ENCODE peak calls at places on chromosomes 13 and 19, in five cellular contexts. F, L, O, N and C are unnamed samples.

GRCh38 chr19:4099054-4099764 is 24.7 kb downstream of the MAP2K2 start:
- DNase-seq in F (no peak), L (no peak), O (no peak), N (no peak), C (no peak)

GRCh38 chr19:28956971-28957370 is 256.0 kb downstream of the UQCRFS1 start:
- DNase-seq in F (no peak), L (no peak), O (no peak), N (no peak), C (no peak)

GRCh38 chr13:74661851-74662250 is 527.6 kb upstream of the KLF12 start:
- DNase-seq in F (no peak), L (no peak), O (no peak), N (no peak), C (no peak)

GRCh38 chr19:46206176-46206575 is 23.4 kb upstream of the IGFL1 start:
- DNase-seq in F (peak; percentile 96), L (no peak), O (no peak), N (no peak), C (no peak)

GRCh38 chr19:47377208-47377701 is 28.1 kb downstream of the DHX34 start:
- DNase-seq in F (no peak), L (no peak), O (no peak), N (no peak), C (no peak)

GRCh38 chr13:74132768-74133656 is 1.2 kb downstream of the KLF12 start:
- DNase-seq in F (peak; percentile 36), L (peak; percentile 62), O (peak; percentile 45), N (peak; percentile 60), C (no peak)

GRCh38 chr19:28126499-28126898 is 1086.5 kb downstream of the UQCRFS1 start:
- DNase-seq in F (no peak), L (no peak), O (no peak), N (no peak), C (no peak)

GRCh38 chr13:44129418-44129817 is 244.2 kb upstream of the SERP2 start:
- DNase-seq in F (no peak), L (no peak), O (no peak), N (no peak), C (no peak)

GRCh38 chr13:53732664-53733063 is 704.1 kb downstream of the OLFM4 start:
- DNase-seq in F (no peak), L (no peak), O (no peak), N (no peak), C (no peak)
- TF ChIP-seq CTCF in F (no peak), L (no peak), O (no peak), N (no peak), C (no peak)

DNA sequence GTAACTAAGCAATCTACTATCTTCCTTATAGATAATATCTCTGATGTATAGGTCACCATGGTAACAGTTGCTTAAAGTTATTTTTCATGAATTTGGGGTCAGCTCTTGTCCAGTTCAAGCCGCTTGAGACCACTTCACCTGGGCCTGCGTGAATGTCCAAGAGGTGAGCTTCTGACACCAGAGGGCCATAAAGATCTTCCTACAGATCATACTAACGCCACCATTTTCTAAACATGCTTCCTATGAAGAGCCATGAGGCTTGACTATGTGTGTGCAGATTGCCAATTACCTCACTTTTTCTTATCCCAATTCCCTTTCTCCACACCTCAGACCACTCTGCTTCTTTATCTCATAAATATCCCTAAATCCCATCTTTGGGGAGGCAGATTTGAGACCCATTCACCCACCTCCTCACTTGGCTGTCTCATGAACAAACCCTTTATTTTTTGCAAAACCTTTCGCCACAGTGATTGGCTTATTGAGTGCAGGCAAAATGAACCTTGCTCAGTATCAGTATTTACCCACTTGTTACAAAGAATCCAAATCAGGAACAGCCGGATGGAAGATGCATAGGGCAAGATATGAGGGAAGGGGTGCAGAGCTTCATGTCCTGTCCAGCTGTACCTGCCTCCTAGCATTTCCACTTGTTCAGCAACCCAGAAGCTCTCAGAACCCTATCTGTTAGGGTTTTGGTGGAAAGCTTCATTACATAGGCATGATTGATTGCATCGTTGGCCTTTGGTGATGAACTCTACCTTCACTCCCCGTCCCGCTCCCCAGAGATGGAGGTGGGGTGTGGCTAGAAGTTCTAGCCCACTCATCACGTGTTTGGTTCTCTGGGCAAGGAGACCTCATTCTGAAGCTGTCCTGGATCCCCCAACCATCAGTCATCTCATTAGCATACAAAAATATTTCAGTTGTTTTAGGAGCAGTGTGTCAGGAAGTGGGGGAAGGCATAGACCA is 34.2 kb downstream of the FAM187B start:
- DNase-seq in F (no peak), L (no peak), O (no peak), N (no peak), C (no peak)
- TF ChIP-seq CTCF in F (no peak), L (no peak), O (no peak), N (no peak), C (no peak)

GRCh38 chr13:99446242-99446641 is 55.0 kb upstream of the TM9SF2 start:
- DNase-seq in F (peak; percentile 12), L (no peak), O (no peak), N (no peak), C (no peak)
- TF ChIP-seq CTCF in F (no peak), L (no peak), O (peak; percentile 9), N (no peak), C (peak; percentile 42)

GRCh38 chr13:43113603-43114002 is 90.2 kb downstream of the DNAJC15 start:
- DNase-seq in F (no peak), L (no peak), O (no peak), N (no peak), C (no peak)

GRCh38 chr13:43114504-43114903 is 91.1 kb downstream of the DNAJC15 start:
- DNase-seq in F (no peak), L (no peak), O (no peak), N (no peak), C (no peak)

GRCh38 chr13:43111887-43112400 is 88.6 kb downstream of the DNAJC15 start:
- DNase-seq in F (no peak), L (no peak), O (no peak), N (no peak), C (no peak)

GRCh38 chr13:43119206-43119605 is 95.8 kb downstream of the DNAJC15 start:
- DNase-seq in F (no peak), L (no peak), O (no peak), N (no peak), C (no peak)

GRCh38 chr13:43116242-43116641 is 92.9 kb downstream of the DNAJC15 start:
- DNase-seq in F (peak; percentile 20), L (no peak), O (no peak), N (no peak), C (no peak)
- TF ChIP-seq CTCF in F (no peak), L (no peak), O (no peak), N (no peak), C (peak; percentile 15)

GRCh38 chr19:57778358-57778757 is 8.9 kb downstream of the ZNF586 start:
- DNase-seq in F (no peak), L (no peak), O (no peak), N (no peak), C (no peak)

GRCh38 chr19:57773488-57773887 is 4.0 kb downstream of the ZNF586 start:
- DNase-seq in F (no peak), L (no peak), O (no peak), N (peak; percentile 5), C (no peak)

GRCh38 chr19:57776764-57777296 is 7.4 kb downstream of the ZNF586 start:
- DNase-seq in F (no peak), L (no peak), O (no peak), N (no peak), C (no peak)

DNA sequence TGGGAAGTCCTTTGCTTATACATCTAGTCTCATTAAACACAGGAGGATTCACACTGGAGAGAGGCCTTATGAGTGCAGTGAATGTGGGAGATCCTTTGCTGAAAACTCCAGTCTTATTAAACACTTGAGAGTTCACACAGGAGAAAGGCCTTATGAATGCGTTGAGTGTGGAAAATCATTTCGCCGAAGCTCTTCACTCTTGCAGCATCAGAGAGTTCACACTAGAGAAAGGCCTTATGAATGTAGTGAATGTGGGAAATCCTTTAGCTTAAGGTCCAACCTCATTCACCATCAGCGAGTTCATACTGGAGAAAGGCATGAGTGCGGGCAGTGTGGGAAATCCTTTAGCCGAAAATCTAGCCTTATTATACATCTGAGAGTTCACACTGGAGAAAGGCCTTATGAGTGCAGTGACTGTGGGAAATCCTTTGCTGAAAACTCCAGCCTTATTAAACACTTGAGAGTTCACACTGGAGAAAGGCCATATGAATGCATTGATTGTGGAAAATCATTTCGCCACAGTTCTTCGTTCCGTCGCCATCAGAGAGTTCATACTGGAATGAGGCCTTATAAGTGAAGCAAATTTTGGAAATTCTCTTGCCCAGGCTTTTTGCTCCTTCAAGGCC is 9.9 kb downstream of the ZNF586 start:
- DNase-seq in F (no peak), L (no peak), O (no peak), N (no peak), C (no peak)
- TF ChIP-seq CTCF in F (no peak), L (no peak), O (no peak), N (no peak), C (no peak)

DNA sequence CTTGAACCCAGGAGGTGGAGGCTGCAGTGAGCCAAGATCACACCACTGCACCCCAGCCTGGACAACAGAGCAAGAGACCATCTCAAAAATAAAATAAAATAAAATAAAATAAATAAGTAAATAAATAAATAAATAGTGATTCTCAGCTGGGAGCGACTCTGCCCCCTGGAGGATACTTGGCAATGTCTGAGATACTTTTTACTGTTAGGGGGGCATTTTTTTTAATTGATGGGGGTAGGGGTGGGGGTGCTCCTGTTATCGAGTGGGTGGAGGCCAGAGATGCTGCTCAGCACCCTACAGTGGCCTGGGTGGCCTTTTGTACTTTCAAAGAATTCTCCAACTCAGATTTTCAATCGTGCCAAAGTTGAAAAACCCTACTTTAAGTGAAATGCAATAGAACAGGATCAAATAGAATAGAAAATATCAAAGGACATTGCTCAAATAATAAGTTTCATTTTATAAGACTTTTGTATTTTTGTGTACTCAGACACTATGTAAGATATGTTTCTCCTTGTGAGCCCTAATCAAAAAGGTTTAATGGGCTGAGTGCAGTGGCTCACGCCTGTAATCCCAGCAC is 7.1 kb upstream of the CLPP start:
- DNase-seq in F (no peak), L (no peak), O (no peak), N (no peak), C (no peak)
- TF ChIP-seq CTCF in F (peak; percentile 46), L (peak; percentile 45), O (no peak), N (peak; percentile 33), C (peak; percentile 35)